ENCODE peak calls at places on chromosome 18, in five cellular contexts. Y is brain microvascular endothelial cell; Q is frontal cortex; D is fibroblast of mammary gland; J is CD8-positive, alpha-beta memory T cell. N is an unnamed sample.
A peak's percentile ranks its signal among the peaks of the same experiment; 100 is the strongest.

GRCh38 chr18:12839057-12839525 is 44.9 kb downstream of the PTPN2 start:
- DNase-seq in Y (no peak), Q (no peak), D (no peak), J (no peak), N (peak; percentile 74)

GRCh38 chr18:58850784-58851469 is 13.8 kb upstream of the ZNF532 start:
- DNase-seq in Y (no peak), Q (no peak), D (no peak), J (no peak), N (no peak)

GRCh38 chr18:10193446-10193845 is 261.0 kb upstream of the APCDD1 start:
- DNase-seq in Y (no peak), Q (no peak), D (no peak), J (no peak), N (no peak)

GRCh38 chr18:79510046-79510685 is 114.4 kb downstream of the NFATC1 start:
- DNase-seq in Y (no peak), Q (no peak), D (no peak), J (no peak), N (no peak)

GRCh38 chr18:13438507-13439056 is 220.0 kb downstream of the LDLRAD4 start:
- DNase-seq in Y (no peak), Q (no peak), D (no peak), J (peak; percentile 10), N (no peak)

GRCh38 chr18:22434973-22435608 is 17.4 kb upstream of the CTAGE1 start:
- DNase-seq in Y (peak; percentile 74), Q (no peak), D (peak; percentile 93), J (no peak), N (no peak)

GRCh38 chr18:76351961-76352581 is 143.0 kb downstream of the ZNF516 start:
- DNase-seq in Y (peak; percentile 33), Q (peak; percentile 56), D (peak; percentile 94), J (no peak), N (no peak)

GRCh38 chr18:32025744-32026143 is 7.1 kb downstream of the RNF125 start:
- DNase-seq in Y (no peak), Q (no peak), D (no peak), J (no peak), N (no peak)

GRCh38 chr18:46761054-46761769 is 4.4 kb upstream of the ST8SIA5 start:
- DNase-seq in Y (no peak), Q (no peak), D (no peak), J (no peak), N (no peak)

GRCh38 chr18:2482711-2483475 is 88.4 kb downstream of the METTL4 start:
- DNase-seq in Y (no peak), Q (no peak), D (no peak), J (no peak), N (no peak)

GRCh38 chr18:45571161-45571560 is 44.1 kb upstream of the SLC14A2 start:
- DNase-seq in Y (no peak), Q (no peak), D (no peak), J (no peak), N (no peak)

GRCh38 chr18:48138660-48139426 is 208.4 kb upstream of the SMAD2 start:
- DNase-seq in Y (no peak), Q (no peak), D (no peak), J (no peak), N (no peak)

GRCh38 chr18:63970803-63971191 is 916 bp downstream of the SERPINB8 start:
- DNase-seq in Y (no peak), Q (peak; percentile 23), D (no peak), J (no peak), N (no peak)

GRCh38 chr18:46414863-46415262 is 242.2 kb downstream of the LOXHD1 start:
- DNase-seq in Y (no peak), Q (no peak), D (no peak), J (no peak), N (no peak)

GRCh38 chr18:79524181-79525078 is 128.7 kb downstream of the NFATC1 start:
- DNase-seq in Y (no peak), Q (no peak), D (no peak), J (peak; percentile 70), N (peak; percentile 62)

GRCh38 chr18:44708451-44709083 is 27.9 kb downstream of the SETBP1 start:
- DNase-seq in Y (peak; percentile 33), Q (no peak), D (peak; percentile 57), J (no peak), N (no peak)

GRCh38 chr18:36590621-36591580 is 237.9 kb downstream of the TPGS2 start:
- DNase-seq in Y (no peak), Q (no peak), D (no peak), J (no peak), N (no peak)

GRCh38 chr18:34493099-34493544 is 217.0 kb upstream of the DTNA start:
- DNase-seq in Y (peak; percentile 74), Q (peak; percentile 70), D (peak; percentile 71), J (no peak), N (no peak)

GRCh38 chr18:62814114-62814759 is 98.9 kb downstream of the PHLPP1 start:
- DNase-seq in Y (no peak), Q (no peak), D (no peak), J (no peak), N (no peak)

GRCh38 chr18:75588412-75588811 is 160.9 kb upstream of the SMIM21 start:
- DNase-seq in Y (no peak), Q (no peak), D (no peak), J (no peak), N (no peak)

GRCh38 chr18:48330016-48330991 is 78.9 kb downstream of the ZBTB7C start:
- DNase-seq in Y (peak; percentile 70), Q (no peak), D (peak; percentile 93), J (no peak), N (no peak)

GRCh38 chr18:51135361-51135760 is 62.1 kb downstream of the MEX3C start:
- DNase-seq in Y (peak; percentile 85), Q (no peak), D (peak; percentile 74), J (no peak), N (no peak)

GRCh38 chr18:44811586-44812125 is 131.0 kb downstream of the SETBP1 start:
- DNase-seq in Y (no peak), Q (no peak), D (no peak), J (no peak), N (no peak)

GRCh38 chr18:79560042-79560860 is 119.4 kb upstream of the CTDP1 start:
- DNase-seq in Y (no peak), Q (no peak), D (no peak), J (no peak), N (no peak)

GRCh38 chr18:36095936-36096519 is 28.7 kb upstream of the RPRD1A start:
- DNase-seq in Y (peak; percentile 11), Q (peak; percentile 27), D (peak; percentile 86), J (peak; percentile 30), N (peak; percentile 70)

GRCh38 chr18:11591957-11592356 is 17.4 kb upstream of the SLC35G4 start:
- DNase-seq in Y (no peak), Q (no peak), D (no peak), J (no peak), N (no peak)

GRCh38 chr18:56639094-56639361 is 636 bp upstream of the TXNL1 start:
- DNase-seq in Y (no peak), Q (no peak), D (no peak), J (no peak), N (no peak)

GRCh38 chr18:58225101-58225500 is 181.1 kb downstream of the NEDD4L start:
- DNase-seq in Y (no peak), Q (no peak), D (peak; percentile 40), J (no peak), N (no peak)

GRCh38 chr18:50079571-50080295 is 115.2 kb downstream of the MYO5B start:
- DNase-seq in Y (no peak), Q (no peak), D (no peak), J (no peak), N (no peak)

GRCh38 chr18:80159713-80160636 is 50.9 kb downstream of the ADNP2 start:
- DNase-seq in Y (no peak), Q (no peak), D (no peak), J (peak; percentile 39), N (no peak)

GRCh38 chr18:71630686-71631085 is 913.5 kb downstream of the CBLN2 start:
- DNase-seq in Y (no peak), Q (no peak), D (no peak), J (no peak), N (no peak)

GRCh38 chr18:48547456-48548403 is 8.9 kb downstream of the CTIF start:
- DNase-seq in Y (peak; percentile 86), Q (peak; percentile 29), D (peak; percentile 74), J (no peak), N (no peak)

GRCh38 chr18:13813271-13813849 is 10.6 kb upstream of the MC5R start:
- DNase-seq in Y (peak; percentile 61), Q (peak; percentile 78), D (peak; percentile 61), J (peak; percentile 11), N (peak; percentile 56)

GRCh38 chr18:3016584-3017292 is 3.8 kb upstream of the LPIN2 start:
- DNase-seq in Y (no peak), Q (no peak), D (peak; percentile 21), J (no peak), N (no peak)

GRCh38 chr18:35045121-35045520 is 3.9 kb downstream of the MAPRE2 start:
- DNase-seq in Y (no peak), Q (no peak), D (peak; percentile 73), J (no peak), N (peak; percentile 11)

GRCh38 chr18:51070545-51070944 is 40.5 kb downstream of the SMAD4 start:
- DNase-seq in Y (peak; percentile 93), Q (no peak), D (peak; percentile 90), J (no peak), N (no peak)

GRCh38 chr18:9965711-9966624 is 52.2 kb downstream of the VAPA start:
- DNase-seq in Y (peak; percentile 81), Q (no peak), D (no peak), J (no peak), N (no peak)

GRCh38 chr18:45169610-45170009 is 445.7 kb upstream of the SLC14A2 start:
- DNase-seq in Y (peak; percentile 88), Q (no peak), D (peak; percentile 99), J (no peak), N (no peak)

GRCh38 chr18:47577520-47577919 is 326.1 kb upstream of the SKOR2 start:
- DNase-seq in Y (no peak), Q (no peak), D (no peak), J (no peak), N (no peak)